ENCODE peak calls at places on chromosomes 2 and 18, in seven cellular contexts. J is ovary; F is iris pigment epithelial cell; W is EL; Q is ureter; M is NB4; G is stimulated activated CD8-positive, alpha-beta memory T cell treated with anti-CD3 and anti-CD28 coated beads, Interleukin-12 subunit alpha, Interleukin-12 subunit beta, amount 100 ng/mL, for 4 hours. D is an unnamed sample.
A peak's percentile ranks its signal among the peaks of the same experiment; 100 is the strongest.

GRCh38 chr2:219020604-219021365 is 20.5 kb downstream of the CFAP65 start:
- DNase-seq in J (no peak), F (peak; percentile 19), W (peak; percentile 16), Q (no peak), M (no peak), G (no peak), D (no peak)

GRCh38 chr2:25375989-25376545 is 34.3 kb upstream of the DNMT3A start:
- DNase-seq in J (no peak), F (no peak), W (no peak), Q (no peak), M (no peak), G (no peak), D (no peak)

GRCh38 chr2:237662671-237663093 is 35.3 kb downstream of the LRRFIP1 start:
- DNase-seq in J (peak; percentile 91), F (peak; percentile 95), W (peak; percentile 88), Q (peak; percentile 96), M (peak; percentile 78), G (peak; percentile 20), D (peak; percentile 95)

GRCh38 chr18:35927431-35927830 is 45.0 kb upstream of the RMP24 start:
- DNase-seq in J (no peak), F (no peak), W (no peak), Q (no peak), M (no peak), G (no peak), D (no peak)

GRCh38 chr2:98438190-98439133 is 6.2 kb upstream of the INPP4A start:
- DNase-seq in J (no peak), F (no peak), W (no peak), Q (no peak), M (no peak), G (no peak), D (no peak)

GRCh38 chr2:85053802-85054201 is 79.4 kb upstream of the TCF7L1 start:
- DNase-seq in J (no peak), F (peak; percentile 40), W (peak; percentile 48), Q (no peak), M (peak; percentile 36), G (no peak), D (no peak)

GRCh38 chr2:10339647-10340592 is 37.2 kb downstream of the HPCAL1 start:
- DNase-seq in J (no peak), F (peak; percentile 25), W (no peak), Q (no peak), M (no peak), G (no peak), D (no peak)

GRCh38 chr18:48841381-48842258 is 109.1 kb downstream of the SMAD7 start:
- DNase-seq in J (no peak), F (peak; percentile 86), W (peak; percentile 66), Q (no peak), M (peak; percentile 93), G (no peak), D (no peak)

GRCh38 chr2:46747297-46747818 is 168.2 kb downstream of the MCFD2 start:
- DNase-seq in J (no peak), F (no peak), W (no peak), Q (no peak), M (peak; percentile 91), G (no peak), D (peak; percentile 74)

GRCh38 chr2:128422571-128422970 is 103.9 kb upstream of the HS6ST1 start:
- DNase-seq in J (no peak), F (peak; percentile 97), W (peak; percentile 95), Q (no peak), M (no peak), G (no peak), D (no peak)

GRCh38 chr2:208040199-208041171 is 15.2 kb upstream of the PLEKHM3 start:
- DNase-seq in J (peak; percentile 40), F (peak; percentile 82), W (peak; percentile 75), Q (peak; percentile 61), M (peak; percentile 82), G (peak; percentile 13), D (peak; percentile 84)

GRCh38 chr2:238279324-238279682 is 9.1 kb downstream of the PER2 start:
- DNase-seq in J (no peak), F (no peak), W (no peak), Q (no peak), M (no peak), G (no peak), D (no peak)

GRCh38 chr18:8654482-8655451 is 45.5 kb downstream of the RAB12 start:
- DNase-seq in J (no peak), F (no peak), W (peak; percentile 28), Q (no peak), M (peak; percentile 20), G (no peak), D (peak; percentile 82)

GRCh38 chr2:183164111-183165015 is 40.1 kb downstream of the NUP35 start:
- DNase-seq in J (no peak), F (peak; percentile 69), W (peak; percentile 49), Q (no peak), M (no peak), G (no peak), D (no peak)

GRCh38 chr2:127067620-127068350 is 39.2 kb downstream of the BIN1 start:
- DNase-seq in J (peak; percentile 74), F (peak; percentile 60), W (peak; percentile 47), Q (peak; percentile 79), M (peak; percentile 79), G (peak; percentile 42), D (peak; percentile 69)

GRCh38 chr2:135586148-135586547 is 54.9 kb downstream of the R3HDM1 start:
- DNase-seq in J (no peak), F (peak; percentile 5), W (no peak), Q (no peak), M (no peak), G (no peak), D (no peak)

GRCh38 chr2:159799833-159800232 is 1.8 kb upstream of the CD302 start:
- DNase-seq in J (no peak), F (no peak), W (no peak), Q (no peak), M (no peak), G (no peak), D (no peak)

GRCh38 chr2:194616334-194616733 is 1040.7 kb upstream of the SLC39A10 start:
- DNase-seq in J (no peak), F (no peak), W (no peak), Q (no peak), M (no peak), G (no peak), D (no peak)

GRCh38 chr2:174623690-174624089 is 26.1 kb upstream of the WIPF1 start:
- DNase-seq in J (no peak), F (no peak), W (no peak), Q (no peak), M (no peak), G (no peak), D (no peak)

GRCh38 chr2:221975151-221975550 is 323.6 kb downstream of the PAX3 start:
- DNase-seq in J (no peak), F (no peak), W (no peak), Q (no peak), M (no peak), G (no peak), D (no peak)

GRCh38 chr18:69326094-69326493 is 74.6 kb upstream of the DOK6 start:
- DNase-seq in J (no peak), F (no peak), W (no peak), Q (no peak), M (no peak), G (no peak), D (no peak)

GRCh38 chr18:76462326-76462694 is 32.7 kb downstream of the ZNF516 start:
- DNase-seq in J (no peak), F (no peak), W (no peak), Q (no peak), M (no peak), G (no peak), D (no peak)

GRCh38 chr2:62631160-62632085 is 74.1 kb upstream of the EHBP1 start:
- DNase-seq in J (no peak), F (no peak), W (no peak), Q (no peak), M (no peak), G (no peak), D (no peak)

GRCh38 chr2:154692927-154693326 is 5.6 kb upstream of the KCNJ3 start:
- DNase-seq in J (no peak), F (no peak), W (no peak), Q (no peak), M (peak; percentile 9), G (no peak), D (peak; percentile 39)

GRCh38 chr2:238862701-238863100 is 14.8 kb downstream of the TWIST2 start:
- DNase-seq in J (no peak), F (no peak), W (no peak), Q (no peak), M (no peak), G (no peak), D (no peak)

GRCh38 chr2:30492185-30492584 is 45.1 kb downstream of the LCLAT1 start:
- DNase-seq in J (no peak), F (peak; percentile 32), W (no peak), Q (no peak), M (no peak), G (no peak), D (no peak)

GRCh38 chr2:29662841-29663240 is 258.5 kb downstream of the ALK start:
- DNase-seq in J (no peak), F (no peak), W (peak; percentile 3), Q (no peak), M (no peak), G (no peak), D (no peak)

GRCh38 chr18:46184296-46185080 is 80.3 kb downstream of the HAUS1 start:
- DNase-seq in J (no peak), F (no peak), W (no peak), Q (no peak), M (peak; percentile 33), G (no peak), D (peak; percentile 24)

GRCh38 chr2:72117718-72118117 is 29.9 kb downstream of the CYP26B1 start:
- DNase-seq in J (no peak), F (no peak), W (no peak), Q (no peak), M (no peak), G (no peak), D (no peak)

GRCh38 chr18:57434536-57435494 is at the start of gene ONECUT2:
- DNase-seq in J (peak; percentile 84), F (peak; percentile 92), W (peak; percentile 90), Q (peak; percentile 91), M (no peak), G (no peak), D (peak; percentile 96)

GRCh38 chr2:53417385-53417784 is 350.2 kb upstream of the CHAC2 start:
- DNase-seq in J (no peak), F (no peak), W (no peak), Q (no peak), M (no peak), G (no peak), D (no peak)

GRCh38 chr2:183026424-183026823 is 11.8 kb downstream of the NCKAP1 start:
- DNase-seq in J (no peak), F (no peak), W (no peak), Q (no peak), M (no peak), G (no peak), D (no peak)

GRCh38 chr18:31065036-31065773 is 22.7 kb upstream of the DSC3 start:
- DNase-seq in J (no peak), F (no peak), W (no peak), Q (no peak), M (no peak), G (no peak), D (no peak)

GRCh38 chr2:33535409-33535808 is 59.0 kb downstream of the RASGRP3 start:
- DNase-seq in J (no peak), F (no peak), W (no peak), Q (no peak), M (no peak), G (no peak), D (no peak)

GRCh38 chr2:72974436-72974754 is 57.1 kb downstream of the EMX1 start:
- DNase-seq in J (no peak), F (no peak), W (no peak), Q (no peak), M (no peak), G (no peak), D (no peak)

GRCh38 chr2:199490049-199490448 is 32.3 kb upstream of the SATB2 start:
- DNase-seq in J (no peak), F (no peak), W (no peak), Q (no peak), M (no peak), G (no peak), D (no peak)

GRCh38 chr2:11437602-11438001 is 28.4 kb downstream of the E2F6 start:
- DNase-seq in J (no peak), F (no peak), W (no peak), Q (no peak), M (no peak), G (no peak), D (no peak)

GRCh38 chr18:984004-984403 is 79.3 kb downstream of the ADCYAP1 start:
- DNase-seq in J (no peak), F (no peak), W (no peak), Q (no peak), M (no peak), G (no peak), D (no peak)

D was measured in OCI-M1.